ENCODE peak calls at places on chromosomes 11 and 22, in seven cellular contexts. U is GM04503; F is CD4-positive, alpha-beta T cell; Q is fibroblast of the aortic adventitia; R is NCI-H2081; C is stromal cell of bone marrow; M is tibial nerve. Y is an unnamed sample.

GRCh38 chr11:12539570-12539969 is 134.7 kb upstream of the TEAD1 start:
- DNase-seq in U (peak; percentile 85), F (no peak), Q (peak; percentile 91), R (no peak), C (peak; percentile 81), M (no peak), Y (no peak)

GRCh38 chr11:119791701-119792151 is 62.7 kb upstream of the NECTIN1 start:
- DNase-seq in U (no peak), F (no peak), Q (peak; percentile 53), R (no peak), C (peak; percentile 51), M (no peak), Y (no peak)

GRCh38 chr22:36333632-36334031 is 54.1 kb downstream of the MYH9 start:
- DNase-seq in U (no peak), F (no peak), Q (no peak), R (no peak), C (no peak), M (no peak), Y (no peak)

GRCh38 chr22:49599039-49599438 is 228.6 kb downstream of the BRD1 start:
- DNase-seq in U (no peak), F (no peak), Q (no peak), R (no peak), C (no peak), M (no peak), Y (no peak)

GRCh38 chr11:120662071-120662611 is 150.6 kb downstream of the GRIK4 start:
- DNase-seq in U (no peak), F (no peak), Q (no peak), R (no peak), C (no peak), M (no peak), Y (no peak)

GRCh38 chr11:108364159-108364558 is 103.2 kb downstream of the C11orf65 start:
- DNase-seq in U (peak; percentile 27), F (no peak), Q (peak; percentile 20), R (no peak), C (no peak), M (no peak), Y (no peak)

GRCh38 chr11:125285844-125286243 is 121.3 kb downstream of the PKNOX2 start:
- DNase-seq in U (no peak), F (no peak), Q (no peak), R (no peak), C (no peak), M (no peak), Y (no peak)

GRCh38 chr22:30636226-30637077 is 871 bp downstream of the SLC35E4 start:
- DNase-seq in U (no peak), F (no peak), Q (peak; percentile 7), R (no peak), C (no peak), M (no peak), Y (no peak)

GRCh38 chr11:128715691-128716153 is 21.9 kb downstream of the FLI1 start:
- DNase-seq in U (peak; percentile 45), F (no peak), Q (peak; percentile 97), R (no peak), C (peak; percentile 43), M (no peak), Y (no peak)

GRCh38 chr11:10118830-10119229 is 175.2 kb downstream of the SBF2 start:
- DNase-seq in U (no peak), F (no peak), Q (peak; percentile 54), R (no peak), C (no peak), M (no peak), Y (no peak)

GRCh38 chr11:123186291-123186690 is 8.8 kb downstream of the CLMP start:
- DNase-seq in U (no peak), F (no peak), Q (no peak), R (no peak), C (no peak), M (no peak), Y (no peak)